ENCODE peak calls at places on chromosomes 6 and 20, in ten cellular contexts. X is vagina, K is Panc1, Y is transverse colon, D is HepG2, H is stomach, G is spleen, S is SK-N-SH, P is sigmoid colon, O is GM12878. U is an unnamed sample. For H3K36me3 and H3K27me3, the result is how much of the 10 kb centered on the place peaks cover.

GRCh38 chr6:2197177-2197671 is 48.2 kb downstream of the GMDS start:
- DNase-seq in H (no peak), X (no peak), K (no peak), O (no peak), D (no peak), G (no peak), P (no peak), Y (no peak), S (no peak), U (no peak)

GRCh38 chr6:156109713-156110112 is 654.1 kb upstream of the NOX3 start:
- DNase-seq in G (no peak), S (no peak), K (no peak), X (no peak), Y (no peak), O (no peak), D (no peak), P (no peak), H (no peak), U (peak)

GRCh38 chr20:64080013-64080812 is at the start of gene OPRL1:
- DNase-seq in H (no peak), D (no peak), O (no peak), Y (no peak), X (no peak), S (no peak), P (no peak), K (no peak), G (peak), U (no peak)

GRCh38 chr6:1767481-1768246 is 157.9 kb downstream of the FOXC1 start:
- DNase-seq in P (no peak), X (no peak), O (no peak), Y (no peak), H (no peak), D (no peak), K (peak), S (peak), G (no peak), U (no peak)

GRCh38 chr6:8958894-8959511 is 523.7 kb upstream of the SLC35B3 start:
- DNase-seq in K (no peak), G (no peak), O (no peak), P (no peak), D (peak), H (no peak), X (no peak), Y (no peak), S (no peak), U (no peak)

GRCh38 chr6:32662836-32663235 is 3.6 kb downstream of the HLA-DQB1 start:
- DNase-seq in S (no peak), D (no peak), H (no peak), K (no peak), X (no peak), G (no peak), Y (no peak), P (no peak), O (no peak), U (no peak)

GRCh38 chr6:107699191-107700015 is 124.7 kb downstream of the SCML4 start:
- DNase-seq in D (no peak), X (peak), G (no peak), H (no peak), O (no peak), Y (no peak), S (no peak), K (no peak), P (no peak), U (no peak)

GRCh38 chr6:169099411-169100202 is 154.0 kb downstream of the THBS2 start:
- DNase-seq in P (no peak), K (no peak), G (no peak), H (no peak), X (no peak), O (no peak), Y (no peak), S (no peak), D (peak), U (peak)

GRCh38 chr6:157185171-157185570 is 138.1 kb downstream of the TMEM242 start:
- DNase-seq in G (no peak), O (no peak), H (no peak), P (no peak), K (no peak), S (no peak), X (no peak), Y (no peak), D (no peak), U (no peak)

GRCh38 chr20:25454153-25454900 is 46.9 kb downstream of the GINS1 start:
- DNase-seq in P (no peak), D (no peak), K (no peak), O (no peak), H (peak), S (no peak), X (no peak), G (peak), Y (no peak), U (no peak)

GRCh38 chr6:5132741-5133140 is 47.6 kb downstream of the PPP1R3G start:
- DNase-seq in S (no peak), G (peak), D (no peak), K (no peak), P (peak), O (peak), X (no peak), H (peak), Y (peak), U (no peak)

GRCh38 chr6:129353067-129353466 is 356.9 kb downstream of the ARHGAP18 start:
- DNase-seq in K (no peak), S (no peak), H (peak), P (no peak), O (no peak), Y (peak), X (no peak), G (peak), D (no peak), U (no peak)

GRCh38 chr6:9540534-9541126 is 874.2 kb downstream of the TFAP2A start:
- DNase-seq in D (peak), O (no peak), G (no peak), X (no peak), K (no peak), S (peak), P (no peak), H (no peak), Y (no peak), U (no peak)

GRCh38 chr20:34302723-34303528 is at the start of gene AHCY:
- DNase-seq in D (peak), Y (peak), H (peak), O (peak), G (peak), S (peak), P (peak), K (peak), X (peak), U (peak)

GRCh38 chr6:38367231-38367630 is 272.5 kb downstream of the BTBD9 start:
- DNase-seq in H (no peak), O (no peak), P (no peak), Y (no peak), K (no peak), S (no peak), X (no peak), D (no peak), G (no peak), U (no peak)

GRCh38 chr20:44586289-44586911 is 4.0 kb downstream of the PKIG start:
- DNase-seq in Y (peak), K (no peak), X (no peak), S (no peak), D (no peak), P (no peak), O (peak), G (peak), H (no peak), U (no peak)

GRCh38 chr20:34892671-34893070 is 16.3 kb downstream of the ACSS2 start:
- DNase-seq in K (no peak), O (no peak), X (no peak), S (no peak), P (no peak), Y (no peak), G (no peak), D (no peak), H (no peak), U (no peak)

GRCh38 chr6:15922510-15923307 is 206.2 kb upstream of the MYLIP start:
- DNase-seq in G (no peak), D (peak), K (no peak), Y (no peak), P (no peak), H (no peak), S (no peak), O (no peak), X (no peak), U (no peak)

GRCh38 chr6:88573561-88573960 is 389.9 kb downstream of the RNGTT start:
- DNase-seq in P (no peak), X (peak), H (no peak), G (no peak), Y (no peak), O (no peak), K (no peak), S (no peak), D (no peak), U (no peak)

GRCh38 chr6:127458817-127459216 is 372 bp downstream of the KIAA0408 start:
- DNase-seq in D (peak), Y (no peak), S (no peak), K (no peak), G (no peak), P (peak), X (no peak), O (no peak), H (no peak), U (no peak)

GRCh38 chr20:51043811-51044210 is 20.9 kb upstream of the KCNG1 start:
- DNase-seq in S (no peak), Y (no peak), K (no peak), O (no peak), P (no peak), H (no peak), G (no peak), D (no peak), X (no peak), U (no peak)

GRCh38 chr6:149264629-149265028 is 52.9 kb upstream of the TAB2 start:
- DNase-seq in K (no peak), G (no peak), X (no peak), P (no peak), D (peak), Y (no peak), O (no peak), H (no peak), S (no peak), U (no peak)

GRCh38 chr6:149551920-149552319 is 6.1 kb upstream of the PPIL4 start:
- DNase-seq in K (no peak), G (no peak), X (no peak), D (no peak), P (no peak), O (no peak), H (no peak), Y (no peak), S (no peak), U (no peak)

GRCh38 chr6:43115365-43115764 is 39.3 kb downstream of the PTK7 start:
- DNase-seq in S (no peak), O (no peak), K (no peak), X (no peak), G (peak), H (no peak), Y (no peak), D (no peak), P (no peak), U (no peak)

GRCh38 chr20:56957737-56958553 is 308.5 kb downstream of the BMP7 start:
- DNase-seq in D (no peak), S (peak), Y (no peak), O (no peak), K (no peak), G (no peak), H (no peak), P (no peak), X (no peak), U (no peak)

GRCh38 chr6:114339706-114340105 is 3.1 kb downstream of the HS3ST5 start:
- DNase-seq in D (peak), G (no peak), P (no peak), K (no peak), X (no peak), Y (no peak), S (no peak), H (no peak), O (no peak), U (no peak)

GRCh38 chr20:47857994-47858557 is 72.8 kb upstream of the SULF2 start:
- DNase-seq in H (no peak), S (no peak), D (no peak), K (no peak), X (no peak), O (no peak), P (peak), Y (no peak), G (no peak), U (no peak)

GRCh38 chr6:152575621-152576150 is 61.5 kb downstream of the SYNE1 start:
- DNase-seq in K (no peak), X (no peak), D (no peak), H (peak), Y (no peak), P (no peak), O (no peak), G (no peak), S (no peak), U (no peak)

GRCh38 chr6:169957351-169957963 is 206.0 kb downstream of the ERMARD start:
- DNase-seq in G (peak), O (no peak), H (peak), S (peak), Y (peak), P (peak), X (peak), D (no peak), K (no peak), U (peak)

GRCh38 chr6:85650606-85651005 is 7.9 kb upstream of the SYNCRIP start:
- DNase-seq in X (no peak), D (no peak), P (no peak), K (no peak), H (no peak), G (no peak), O (no peak), S (no peak), Y (no peak), U (no peak)

GRCh38 chr6:69763763-69764162 is 33.0 kb downstream of the LMBRD1 start:
- DNase-seq in X (no peak), K (no peak), S (no peak), D (no peak), G (no peak), H (no peak), P (no peak), Y (no peak), O (no peak), U (no peak)

GRCh38 chr6:21597706-21598273 is 4.2 kb downstream of the SOX4 start:
- DNase-seq in D (no peak), S (peak), K (no peak), G (no peak), X (no peak), O (no peak), H (no peak), P (no peak), Y (peak), U (no peak)

GRCh38 chr6:148367418-148368024 is 24.9 kb downstream of the SASH1 start:
- DNase-seq in X (no peak), K (no peak), H (no peak), P (peak), S (no peak), O (no peak), G (no peak), Y (no peak), D (no peak), U (no peak)

GRCh38 chr20:34629342-34629741 is 47.5 kb downstream of the PIGU start:
- DNase-seq in H (no peak), D (no peak), Y (no peak), O (no peak), X (no peak), P (no peak), G (no peak), S (no peak), K (no peak), U (no peak)

GRCh38 chr6:31356946-31357466 is at the start of gene HLA-B:
- DNase-seq in X (peak), Y (peak), P (peak), G (peak), K (peak), H (peak), D (peak), O (peak), S (peak), U (peak)

GRCh38 chr6:22149081-22149480 is 147.8 kb downstream of the PRL start:
- DNase-seq in O (no peak), G (no peak), P (no peak), K (no peak), H (no peak), Y (no peak), S (peak), X (no peak), D (no peak), U (no peak)

GRCh38 chr20:64049060-64049886 is at the start of gene SOX18:
- DNase-seq in S (peak), G (peak), H (no peak), O (no peak), P (no peak), X (no peak), K (no peak), Y (no peak), D (no peak), U (no peak)

GRCh38 chr6:41120058-41120457 is 34.1 kb downstream of the TREML1 start:
- DNase-seq in P (no peak), D (no peak), G (no peak), Y (no peak), X (no peak), H (no peak), O (no peak), K (no peak), S (no peak), U (no peak)
- H3K36me3 ChIP-seq in P (under half), D (under half), G (under half), Y (under half), X (under half), H (under half), O (under half), K (under half), S (under half), U (under half)

DNA sequence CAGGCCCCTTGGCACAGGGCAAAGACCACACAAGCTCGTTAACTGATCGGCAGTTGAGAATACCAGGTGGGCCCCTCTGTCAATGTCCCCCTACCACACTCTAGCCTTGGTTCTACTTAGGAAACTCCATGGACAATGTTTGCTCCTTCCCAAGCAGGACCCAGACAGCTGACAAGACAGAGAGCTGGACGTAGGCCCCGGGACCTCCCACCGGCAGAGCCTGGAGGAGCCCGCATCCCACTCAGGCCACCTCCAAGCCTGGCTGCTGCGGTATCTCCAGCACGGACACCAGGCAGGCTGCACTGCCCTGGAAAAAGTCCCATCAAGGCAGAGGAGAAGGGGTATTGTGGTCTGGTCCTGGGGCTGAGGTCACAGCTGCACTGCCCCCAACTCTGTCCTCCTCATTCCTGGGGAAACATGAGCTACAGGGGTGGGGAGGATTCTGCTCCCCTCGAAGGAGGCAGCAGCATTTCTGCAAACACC is 6.2 kb upstream of the GRM4 start:
- DNase-seq in G (peak), O (no peak), D (no peak), Y (no peak), S (peak), H (no peak), P (peak), K (no peak), X (no peak), U (no peak)
- H3K27me3 ChIP-seq in G (half or more), O (under half), D (half or more), Y (half or more), S (under half), H (half or more), P (half or more), K (under half), X (under half), U (half or more)

DNA sequence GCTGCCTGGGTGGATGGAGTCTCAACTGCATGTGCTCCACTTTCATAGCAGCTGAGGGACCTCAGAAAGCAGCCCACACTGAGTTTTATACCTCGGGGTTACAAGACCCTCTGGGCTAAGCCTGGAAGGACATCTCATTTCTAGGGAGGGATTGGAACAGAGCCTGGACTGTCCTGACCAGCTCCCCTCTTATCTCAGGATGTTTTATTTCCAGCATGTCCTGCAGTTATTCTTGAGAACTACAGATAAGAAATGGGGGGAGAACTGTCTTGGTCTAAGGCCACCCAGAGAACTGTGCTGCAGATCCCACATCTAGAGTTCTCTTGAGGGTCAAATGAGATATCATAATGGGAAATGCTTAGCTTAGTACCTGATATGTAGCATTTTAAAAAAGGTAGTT is 97.3 kb upstream of the CHD6 start:
- DNase-seq in D (no peak), O (no peak), H (no peak), S (no peak), Y (no peak), K (no peak), X (no peak), G (no peak), P (no peak), U (no peak)
- TF ChIP-seq POLR2AphosphoS5 in D (no peak), O (no peak), H (no peak), S (no peak), Y (no peak), K (no peak), X (no peak), G (no peak), P (no peak), U (no peak)

DNA sequence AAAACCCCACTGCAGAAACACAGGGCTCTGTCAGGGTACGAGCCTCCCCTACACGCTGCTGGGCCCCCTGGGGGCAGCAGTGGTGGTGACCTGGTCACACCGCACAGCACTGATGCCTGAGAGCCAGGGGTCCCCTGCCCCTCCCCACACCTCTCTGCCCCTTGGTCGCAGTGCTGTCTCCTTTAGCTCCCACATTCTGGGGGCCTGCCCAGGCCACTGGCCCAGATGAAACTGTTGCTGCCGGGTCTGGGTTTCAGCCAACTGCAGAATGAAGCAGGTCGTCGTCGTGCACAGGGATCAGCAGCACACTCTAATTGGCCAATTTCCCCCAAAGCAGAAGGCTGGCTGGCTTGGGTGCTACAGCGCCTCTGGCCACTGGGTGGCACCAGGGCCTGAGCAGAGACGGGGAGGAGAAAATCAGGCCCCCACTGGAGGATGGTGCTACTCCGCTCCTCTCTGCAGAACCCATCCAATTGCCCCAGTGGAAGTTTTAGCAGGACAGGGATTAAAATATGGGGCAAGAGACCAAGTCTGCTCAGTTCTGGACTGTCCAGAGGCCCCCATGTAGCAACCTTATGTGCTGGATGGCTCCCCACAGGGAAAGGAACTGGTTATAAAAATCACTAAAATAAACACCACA is 26.1 kb downstream of the DIDO1 start:
- DNase-seq in D (peak), G (peak), X (no peak), H (peak), Y (peak), K (no peak), S (peak), O (no peak), P (peak), U (no peak)
- H3K36me3 ChIP-seq in D (under half), G (half or more), X (under half), H (half or more), Y (under half), K (under half), S (under half), O (under half), P (under half), U (half or more)

GRCh38 chr20:46252352-46253091 is 55.8 kb downstream of the CDH22 start:
- DNase-seq in O (no peak), G (no peak), X (no peak), P (no peak), S (no peak), K (no peak), Y (no peak), H (peak), D (no peak), U (no peak)
- H3K27me3 ChIP-seq in O (under half), G (half or more), X (under half), P (half or more), S (under half), K (under half), Y (half or more), H (under half), D (half or more), U (under half)

DNA sequence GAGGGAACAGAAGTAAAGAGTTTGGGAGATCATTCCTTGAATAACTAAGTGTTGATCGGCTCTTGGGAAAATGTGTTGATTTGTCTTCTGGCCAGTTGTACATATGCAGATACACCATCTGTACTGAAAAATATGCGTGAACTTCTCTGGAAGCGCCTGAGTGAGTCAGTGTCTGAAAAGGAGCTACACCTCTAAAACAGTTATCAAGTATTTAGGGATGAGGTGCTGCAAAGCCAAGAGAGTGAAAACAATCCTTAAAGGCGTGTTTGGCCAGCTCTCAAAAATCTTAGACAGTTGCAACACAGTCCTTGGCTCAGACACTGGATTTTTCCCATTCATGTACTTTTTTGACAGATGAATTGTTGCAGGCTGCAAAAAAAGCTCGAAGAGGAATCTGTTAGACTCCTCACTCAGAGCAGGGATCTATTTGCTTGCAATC is 61.3 kb downstream of the BMP6 start:
- DNase-seq in O (no peak), Y (peak), H (no peak), G (no peak), S (no peak), X (no peak), P (peak), D (no peak), K (no peak), U (no peak)
- TF ChIP-seq POLR2AphosphoS5 in O (no peak), Y (peak), H (peak), G (no peak), S (no peak), X (no peak), P (peak), D (no peak), K (no peak), U (peak)

GRCh38 chr20:23368316-23369110 is 6.5 kb downstream of the GZF1 start:
- DNase-seq in O (no peak), K (no peak), S (no peak), D (no peak), H (no peak), Y (no peak), X (no peak), P (no peak), G (no peak), U (no peak)
- H3K36me3 ChIP-seq in O (under half), K (under half), S (half or more), D (half or more), H (half or more), Y (under half), X (under half), P (under half), G (half or more), U (half or more)

U was measured in esophagus muscularis mucosa.